ENCODE peak calls at places on chromosomes 4 and X, in ten cellular contexts. One of them, this sample, is unnamed.

GRCh38 chrX:41730101-41730500 is 6.1 kb downstream of the GPR82 start:
- DNase-seq in T follicular helper cell: no peak
- DNase-seq in T-helper 9 cell: no peak
- DNase-seq in ascending aorta: no peak
- DNase-seq in lung: no peak
- DNase-seq in activated CD4-positive, CD25-positive, alpha-beta regulatory T cell: no peak
- DNase-seq in spleen: no peak
- DNase-seq in neural crest cell: no peak
- DNase-seq in NCI-H510A treated with DMSO at 0.1 percent for 48 hours: no peak
- DNase-seq in tibial artery: no peak
- DNase-seq in this sample: no peak

GRCh38 chr4:76696109-76696508 is 201.8 kb downstream of the SOWAHB start:
- DNase-seq in spleen: no peak
- DNase-seq in neural crest cell: peak
- DNase-seq in NCI-H510A treated with DMSO at 0.1 percent for 48 hours: peak
- DNase-seq in T-helper 9 cell: no peak
- DNase-seq in tibial artery: no peak
- DNase-seq in ascending aorta: no peak
- DNase-seq in lung: no peak
- DNase-seq in activated CD4-positive, CD25-positive, alpha-beta regulatory T cell: no peak
- DNase-seq in T follicular helper cell: no peak
- DNase-seq in this sample: no peak

GRCh38 chr4:26001816-26002215 is 87.8 kb downstream of the SMIM20 start:
- DNase-seq in tibial artery: no peak
- DNase-seq in T follicular helper cell: no peak
- DNase-seq in NCI-H510A treated with DMSO at 0.1 percent for 48 hours: no peak
- DNase-seq in activated CD4-positive, CD25-positive, alpha-beta regulatory T cell: no peak
- DNase-seq in T-helper 9 cell: no peak
- DNase-seq in neural crest cell: no peak
- DNase-seq in ascending aorta: no peak
- DNase-seq in lung: no peak
- DNase-seq in spleen: no peak
- DNase-seq in this sample: no peak

GRCh38 chr4:17055788-17056187 is 157.3 kb upstream of the LDB2 start:
- DNase-seq in NCI-H510A treated with DMSO at 0.1 percent for 48 hours: no peak
- DNase-seq in neural crest cell: no peak
- DNase-seq in spleen: no peak
- DNase-seq in tibial artery: no peak
- DNase-seq in activated CD4-positive, CD25-positive, alpha-beta regulatory T cell: no peak
- DNase-seq in T-helper 9 cell: no peak
- DNase-seq in lung: no peak
- DNase-seq in T follicular helper cell: no peak
- DNase-seq in ascending aorta: no peak
- DNase-seq in this sample: no peak

GRCh38 chrX:118577041-118577440 is 81.4 kb downstream of the DOCK11 start:
- DNase-seq in spleen: no peak
- DNase-seq in neural crest cell: no peak
- DNase-seq in T-helper 9 cell: no peak
- DNase-seq in T follicular helper cell: no peak
- DNase-seq in ascending aorta: no peak
- DNase-seq in lung: no peak
- DNase-seq in tibial artery: no peak
- DNase-seq in NCI-H510A treated with DMSO at 0.1 percent for 48 hours: no peak
- DNase-seq in activated CD4-positive, CD25-positive, alpha-beta regulatory T cell: no peak
- DNase-seq in this sample: no peak

GRCh38 chr4:5019274-5019673 is at the start of gene CYTL1:
- DNase-seq in tibial artery: no peak
- DNase-seq in neural crest cell: peak
- DNase-seq in T follicular helper cell: no peak
- DNase-seq in ascending aorta: no peak
- DNase-seq in T-helper 9 cell: no peak
- DNase-seq in activated CD4-positive, CD25-positive, alpha-beta regulatory T cell: no peak
- DNase-seq in spleen: no peak
- DNase-seq in lung: no peak
- DNase-seq in NCI-H510A treated with DMSO at 0.1 percent for 48 hours: no peak
- DNase-seq in this sample: no peak

GRCh38 chr4:43394976-43395375 is 502.5 kb downstream of the GRXCR1 start:
- DNase-seq in neural crest cell: no peak
- DNase-seq in spleen: no peak
- DNase-seq in NCI-H510A treated with DMSO at 0.1 percent for 48 hours: no peak
- DNase-seq in lung: no peak
- DNase-seq in T follicular helper cell: no peak
- DNase-seq in T-helper 9 cell: no peak
- DNase-seq in activated CD4-positive, CD25-positive, alpha-beta regulatory T cell: no peak
- DNase-seq in tibial artery: no peak
- DNase-seq in ascending aorta: no peak
- DNase-seq in this sample: no peak

GRCh38 chrX:12770440-12770839 is 20.8 kb upstream of the PRPS2 start:
- DNase-seq in T-helper 9 cell: no peak
- DNase-seq in spleen: no peak
- DNase-seq in NCI-H510A treated with DMSO at 0.1 percent for 48 hours: peak
- DNase-seq in T follicular helper cell: no peak
- DNase-seq in activated CD4-positive, CD25-positive, alpha-beta regulatory T cell: no peak
- DNase-seq in neural crest cell: no peak
- DNase-seq in ascending aorta: no peak
- DNase-seq in lung: no peak
- DNase-seq in tibial artery: no peak
- DNase-seq in this sample: no peak

GRCh38 chr4:41015031-41015675 is 199.2 kb downstream of the APBB2 start:
- DNase-seq in lung: no peak
- DNase-seq in spleen: no peak
- DNase-seq in T-helper 9 cell: no peak
- DNase-seq in ascending aorta: no peak
- DNase-seq in activated CD4-positive, CD25-positive, alpha-beta regulatory T cell: no peak
- DNase-seq in tibial artery: no peak
- DNase-seq in NCI-H510A treated with DMSO at 0.1 percent for 48 hours: no peak
- DNase-seq in T follicular helper cell: no peak
- DNase-seq in neural crest cell: no peak
- DNase-seq in this sample: no peak

GRCh38 chrX:102154900-102155805 is 624 bp downstream of the BEX5 start:
- DNase-seq in activated CD4-positive, CD25-positive, alpha-beta regulatory T cell: peak
- DNase-seq in spleen: peak
- DNase-seq in NCI-H510A treated with DMSO at 0.1 percent for 48 hours: peak
- DNase-seq in T-helper 9 cell: peak
- DNase-seq in tibial artery: no peak
- DNase-seq in lung: peak
- DNase-seq in T follicular helper cell: peak
- DNase-seq in neural crest cell: no peak
- DNase-seq in ascending aorta: no peak
- DNase-seq in this sample: no peak

GRCh38 chr4:54802336-54802735 is 144.6 kb downstream of the KIT start:
- DNase-seq in lung: no peak
- DNase-seq in tibial artery: no peak
- DNase-seq in T follicular helper cell: no peak
- DNase-seq in activated CD4-positive, CD25-positive, alpha-beta regulatory T cell: no peak
- DNase-seq in spleen: no peak
- DNase-seq in neural crest cell: no peak
- DNase-seq in NCI-H510A treated with DMSO at 0.1 percent for 48 hours: no peak
- DNase-seq in ascending aorta: no peak
- DNase-seq in T-helper 9 cell: no peak
- DNase-seq in this sample: no peak

GRCh38 chrX:22445880-22446279 is 173.2 kb downstream of the CBLL2 start:
- DNase-seq in tibial artery: no peak
- DNase-seq in activated CD4-positive, CD25-positive, alpha-beta regulatory T cell: no peak
- DNase-seq in lung: no peak
- DNase-seq in NCI-H510A treated with DMSO at 0.1 percent for 48 hours: no peak
- DNase-seq in T-helper 9 cell: no peak
- DNase-seq in spleen: no peak
- DNase-seq in T follicular helper cell: no peak
- DNase-seq in neural crest cell: no peak
- DNase-seq in ascending aorta: no peak
- DNase-seq in this sample: no peak

GRCh38 chr4:76251448-76252270 is at the start of gene FAM47E:
- DNase-seq in NCI-H510A treated with DMSO at 0.1 percent for 48 hours: peak
- DNase-seq in neural crest cell: peak
- DNase-seq in lung: peak
- DNase-seq in T-helper 9 cell: peak
- DNase-seq in activated CD4-positive, CD25-positive, alpha-beta regulatory T cell: no peak
- DNase-seq in spleen: peak
- DNase-seq in T follicular helper cell: no peak
- DNase-seq in tibial artery: peak
- DNase-seq in ascending aorta: peak
- DNase-seq in this sample: peak

GRCh38 chrX:17377047-17377692 is 2.2 kb downstream of the NHS start:
- DNase-seq in activated CD4-positive, CD25-positive, alpha-beta regulatory T cell: no peak
- DNase-seq in ascending aorta: no peak
- DNase-seq in NCI-H510A treated with DMSO at 0.1 percent for 48 hours: peak
- DNase-seq in tibial artery: peak
- DNase-seq in T follicular helper cell: no peak
- DNase-seq in spleen: no peak
- DNase-seq in T-helper 9 cell: no peak
- DNase-seq in neural crest cell: peak
- DNase-seq in lung: no peak
- DNase-seq in this sample: peak

GRCh38 chr4:2305766-2306501 is 44.0 kb upstream of the MXD4 start:
- DNase-seq in T-helper 9 cell: no peak
- DNase-seq in neural crest cell: no peak
- DNase-seq in NCI-H510A treated with DMSO at 0.1 percent for 48 hours: no peak
- DNase-seq in tibial artery: no peak
- DNase-seq in spleen: peak
- DNase-seq in activated CD4-positive, CD25-positive, alpha-beta regulatory T cell: no peak
- DNase-seq in T follicular helper cell: no peak
- DNase-seq in ascending aorta: no peak
- DNase-seq in lung: peak
- DNase-seq in this sample: no peak

GRCh38 chr4:109547394-109547793 is 12.7 kb upstream of the MCUB start:
- DNase-seq in spleen: no peak
- DNase-seq in ascending aorta: no peak
- DNase-seq in tibial artery: no peak
- DNase-seq in NCI-H510A treated with DMSO at 0.1 percent for 48 hours: no peak
- DNase-seq in lung: no peak
- DNase-seq in T-helper 9 cell: no peak
- DNase-seq in activated CD4-positive, CD25-positive, alpha-beta regulatory T cell: no peak
- DNase-seq in T follicular helper cell: no peak
- DNase-seq in neural crest cell: no peak
- DNase-seq in this sample: no peak

GRCh38 chr4:15901996-15902395 is 36.5 kb downstream of the FGFBP1 start:
- DNase-seq in T-helper 9 cell: no peak
- DNase-seq in NCI-H510A treated with DMSO at 0.1 percent for 48 hours: no peak
- DNase-seq in activated CD4-positive, CD25-positive, alpha-beta regulatory T cell: no peak
- DNase-seq in ascending aorta: no peak
- DNase-seq in spleen: no peak
- DNase-seq in neural crest cell: no peak
- DNase-seq in T follicular helper cell: no peak
- DNase-seq in tibial artery: no peak
- DNase-seq in lung: no peak
- DNase-seq in this sample: no peak

GRCh38 chr4:104879367-104879766 is 267.3 kb upstream of the TET2 start:
- DNase-seq in neural crest cell: no peak
- DNase-seq in T-helper 9 cell: no peak
- DNase-seq in activated CD4-positive, CD25-positive, alpha-beta regulatory T cell: no peak
- DNase-seq in lung: no peak
- DNase-seq in T follicular helper cell: no peak
- DNase-seq in ascending aorta: no peak
- DNase-seq in NCI-H510A treated with DMSO at 0.1 percent for 48 hours: no peak
- DNase-seq in tibial artery: no peak
- DNase-seq in spleen: no peak
- DNase-seq in this sample: peak

GRCh38 chr4:46270986-46271596 is 118.8 kb downstream of the GABRA2 start:
- DNase-seq in ascending aorta: no peak
- DNase-seq in NCI-H510A treated with DMSO at 0.1 percent for 48 hours: peak
- DNase-seq in neural crest cell: no peak
- DNase-seq in T-helper 9 cell: no peak
- DNase-seq in tibial artery: no peak
- DNase-seq in lung: no peak
- DNase-seq in T follicular helper cell: no peak
- DNase-seq in spleen: no peak
- DNase-seq in activated CD4-positive, CD25-positive, alpha-beta regulatory T cell: no peak
- DNase-seq in this sample: no peak

GRCh38 chr4:95092762-95093161 is 335.0 kb downstream of the BMPR1B start:
- DNase-seq in T follicular helper cell: no peak
- DNase-seq in lung: no peak
- DNase-seq in tibial artery: no peak
- DNase-seq in ascending aorta: no peak
- DNase-seq in T-helper 9 cell: no peak
- DNase-seq in activated CD4-positive, CD25-positive, alpha-beta regulatory T cell: no peak
- DNase-seq in NCI-H510A treated with DMSO at 0.1 percent for 48 hours: peak
- DNase-seq in neural crest cell: no peak
- DNase-seq in spleen: no peak
- DNase-seq in this sample: no peak

GRCh38 chrX:106716004-106716403 is 10.5 kb upstream of the RNF128 start:
- DNase-seq in activated CD4-positive, CD25-positive, alpha-beta regulatory T cell: no peak
- DNase-seq in NCI-H510A treated with DMSO at 0.1 percent for 48 hours: no peak
- DNase-seq in spleen: no peak
- DNase-seq in tibial artery: no peak
- DNase-seq in T-helper 9 cell: no peak
- DNase-seq in neural crest cell: no peak
- DNase-seq in ascending aorta: no peak
- DNase-seq in T follicular helper cell: no peak
- DNase-seq in lung: no peak
- DNase-seq in this sample: no peak

GRCh38 chr4:184769285-184769825 is 35.5 kb upstream of the CENPU start:
- DNase-seq in tibial artery: no peak
- DNase-seq in spleen: no peak
- DNase-seq in lung: no peak
- DNase-seq in activated CD4-positive, CD25-positive, alpha-beta regulatory T cell: no peak
- DNase-seq in T follicular helper cell: no peak
- DNase-seq in T-helper 9 cell: no peak
- DNase-seq in neural crest cell: no peak
- DNase-seq in NCI-H510A treated with DMSO at 0.1 percent for 48 hours: no peak
- DNase-seq in ascending aorta: no peak
- DNase-seq in this sample: no peak

GRCh38 chrX:41984628-41985027 is 61.3 kb upstream of the CASK start:
- DNase-seq in neural crest cell: no peak
- DNase-seq in spleen: no peak
- DNase-seq in activated CD4-positive, CD25-positive, alpha-beta regulatory T cell: no peak
- DNase-seq in NCI-H510A treated with DMSO at 0.1 percent for 48 hours: no peak
- DNase-seq in T-helper 9 cell: no peak
- DNase-seq in T follicular helper cell: no peak
- DNase-seq in lung: no peak
- DNase-seq in tibial artery: no peak
- DNase-seq in ascending aorta: no peak
- DNase-seq in this sample: no peak

GRCh38 chrX:109890910-109891502 is 111.9 kb upstream of the TMEM164 start:
- DNase-seq in T-helper 9 cell: peak
- DNase-seq in neural crest cell: peak
- DNase-seq in T follicular helper cell: peak
- DNase-seq in tibial artery: peak
- DNase-seq in spleen: peak
- DNase-seq in ascending aorta: no peak
- DNase-seq in lung: peak
- DNase-seq in activated CD4-positive, CD25-positive, alpha-beta regulatory T cell: peak
- DNase-seq in NCI-H510A treated with DMSO at 0.1 percent for 48 hours: peak
- DNase-seq in this sample: peak

GRCh38 chrX:112820364-112821308 is 20.0 kb downstream of the AMOT start:
- DNase-seq in neural crest cell: no peak
- DNase-seq in T-helper 9 cell: no peak
- DNase-seq in activated CD4-positive, CD25-positive, alpha-beta regulatory T cell: no peak
- DNase-seq in spleen: no peak
- DNase-seq in ascending aorta: no peak
- DNase-seq in lung: no peak
- DNase-seq in tibial artery: no peak
- DNase-seq in T follicular helper cell: no peak
- DNase-seq in NCI-H510A treated with DMSO at 0.1 percent for 48 hours: no peak
- DNase-seq in this sample: peak